ENCODE peak calls at places on chromosomes 1 and 21, in eight cellular contexts. B is fibroblast of the conjunctiva, H is neural progenitor cell, T is Caco-2, C is Calu3, D is uterus, S is HFF-Myc, X is T-helper 2 cell. G is an unnamed sample.

GRCh38 chr21:18041012-18041411 is 203.6 kb upstream of the CHODL start:
- DNase-seq in X (no peak), H (peak; percentile 73), C (no peak), S (no peak), T (peak; percentile 37), B (no peak), D (no peak), G (no peak)

GRCh38 chr1:212782422-212783154 is 9.0 kb downstream of the NSL1 start:
- DNase-seq in C (no peak), H (no peak), B (peak; percentile 18), S (no peak), X (no peak), T (no peak), D (no peak), G (no peak)

GRCh38 chr1:23799570-23800395 is 771 bp downstream of the GALE start:
- DNase-seq in H (peak; percentile 75), C (peak; percentile 90), T (peak; percentile 78), S (no peak), B (no peak), X (no peak), D (peak; percentile 45), G (peak; percentile 48)

GRCh38 chr1:154870117-154870571 is at the start of gene KCNN3:
- DNase-seq in C (peak; percentile 91), B (peak; percentile 75), X (peak; percentile 48), D (peak; percentile 98), S (peak; percentile 50), T (peak; percentile 92), H (peak; percentile 98), G (peak; percentile 93)

GRCh38 chr21:38853421-38853919 is 47.7 kb downstream of the ETS2 start:
- DNase-seq in X (no peak), B (peak; percentile 48), D (no peak), H (no peak), T (peak; percentile 47), C (peak; percentile 83), S (no peak), G (peak; percentile 27)

GRCh38 chr21:17526771-17527170 is 13.9 kb downstream of the CXADR start:
- DNase-seq in X (no peak), D (no peak), C (no peak), S (no peak), B (no peak), T (no peak), H (no peak), G (no peak)

GRCh38 chr1:28736450-28737244 is at the start of gene YTHDF2:
- DNase-seq in T (peak; percentile 95), D (peak; percentile 97), C (peak; percentile 97), H (peak; percentile 99), B (peak; percentile 88), S (peak; percentile 82), X (peak; percentile 97), G (peak; percentile 98)

GRCh38 chr1:109876617-109877319 is 33.9 kb upstream of the CSF1 start:
- DNase-seq in S (no peak), T (no peak), D (no peak), H (peak; percentile 31), B (no peak), X (no peak), C (no peak), G (no peak)

GRCh38 chr1:232474821-232475220 is 155.1 kb downstream of the SIPA1L2 start:
- DNase-seq in H (no peak), T (no peak), X (no peak), D (no peak), S (no peak), C (no peak), B (no peak), G (no peak)

GRCh38 chr1:33047839-33048305 is 11.2 kb upstream of the AK2 start:
- DNase-seq in C (no peak), B (no peak), H (no peak), T (no peak), X (no peak), D (no peak), S (no peak), G (no peak)